ENCODE peak calls at places on chromosomes 7 and 10, in ten cellular contexts. V is left ventricle myocardium inferior, M is AG04449, S is tibial artery, N is astrocyte of the cerebellum, T is astrocyte of the spinal cord, R is uterus, L is psoas muscle, J is gastrocnemius medialis, X is endothelial cell of umbilical vein. C is an unnamed sample.

GRCh38 chr7:158472631-158473030 is 115.0 kb downstream of the PTPRN2 start:
- DNase-seq in T (no peak), S (no peak), V (no peak), L (no peak), J (no peak), M (no peak), N (no peak), X (no peak), R (no peak), C (no peak)

GRCh38 chr10:133160813-133161471 is 923 bp downstream of the KNDC1 start:
- DNase-seq in M (no peak), S (no peak), T (no peak), R (peak; percentile 12), N (no peak), L (no peak), X (no peak), V (no peak), J (no peak), C (no peak)

GRCh38 chr7:111750878-111751277 is 188.6 kb upstream of the IMMP2L start:
- DNase-seq in M (no peak), R (no peak), X (no peak), S (no peak), V (no peak), J (no peak), N (no peak), L (no peak), T (no peak), C (no peak)

GRCh38 chr7:55570218-55570873 is 2.0 kb downstream of the VOPP1 start:
- DNase-seq in R (no peak), M (no peak), V (no peak), T (no peak), X (peak; percentile 26), L (no peak), S (no peak), J (no peak), N (no peak), C (no peak)

GRCh38 chr10:7230956-7231355 is 179.9 kb downstream of the SFMBT2 start:
- DNase-seq in V (no peak), J (no peak), X (no peak), T (peak; percentile 6), M (no peak), R (no peak), L (no peak), N (peak; percentile 12), S (no peak), C (peak; percentile 63)

GRCh38 chr10:17744395-17744841 is 7.6 kb upstream of the TMEM236 start:
- DNase-seq in M (no peak), N (no peak), T (no peak), X (peak; percentile 57), L (no peak), J (no peak), V (no peak), R (no peak), S (no peak), C (no peak)

GRCh38 chr10:126651461-126651860 is 19.0 kb downstream of the C10orf90 start:
- DNase-seq in L (no peak), X (no peak), V (no peak), S (no peak), J (no peak), R (no peak), T (no peak), M (no peak), N (no peak), C (no peak)

GRCh38 chr10:34658934-34659333 is 156.2 kb downstream of the PARD3 start:
- DNase-seq in X (no peak), J (no peak), L (no peak), R (no peak), T (no peak), V (no peak), M (no peak), S (no peak), N (no peak), C (no peak)

GRCh38 chr10:80187465-80188409 is 17.6 kb downstream of the ANXA11 start:
- DNase-seq in J (no peak), M (no peak), S (no peak), T (no peak), L (no peak), X (no peak), V (no peak), N (no peak), R (no peak), C (peak; percentile 49)

GRCh38 chr10:66187096-66187733 is 738.6 kb upstream of the LRRTM3 start:
- DNase-seq in J (no peak), R (no peak), X (no peak), T (no peak), M (no peak), N (peak; percentile 8), S (no peak), L (no peak), V (no peak), C (no peak)

GRCh38 chr7:129144834-129145668 is 544 bp downstream of the TSPAN33 start:
- DNase-seq in V (no peak), T (no peak), L (no peak), R (no peak), M (no peak), N (no peak), X (no peak), S (no peak), J (no peak), C (no peak)

GRCh38 chr7:27576360-27576944 is 86.2 kb downstream of the HIBADH start:
- DNase-seq in T (peak; percentile 48), R (no peak), S (no peak), V (no peak), N (peak; percentile 23), J (no peak), X (peak; percentile 70), M (no peak), L (no peak), C (peak; percentile 67)

GRCh38 chr7:17523813-17524741 is 225.6 kb downstream of the AHR start:
- DNase-seq in S (no peak), V (no peak), R (no peak), N (peak; percentile 63), X (no peak), T (peak; percentile 87), L (no peak), M (no peak), J (peak; percentile 27), C (peak; percentile 82)

GRCh38 chr7:129202058-129202777 is 13.8 kb downstream of the SMO start:
- DNase-seq in R (no peak), N (no peak), L (no peak), T (no peak), J (no peak), X (no peak), S (no peak), V (no peak), M (no peak), C (no peak)

GRCh38 chr7:12765431-12766100 is 78.1 kb downstream of the ARL4A start:
- DNase-seq in R (no peak), V (no peak), T (no peak), N (no peak), J (no peak), M (no peak), S (no peak), X (no peak), L (no peak), C (no peak)
- H3K4me3 ChIP-seq in R (no peak overlapping the region), V (no peak overlapping the region), T (no peak overlapping the region), N (no peak overlapping the region), J (no peak overlapping the region), M (no peak overlapping the region), S (no peak overlapping the region), X (no peak overlapping the region), L (no peak overlapping the region), C (no peak overlapping the region)

GRCh38 chr10:47403401-47404318 is 19.6 kb upstream of the ZNF488 start:
- DNase-seq in V (no peak), M (no peak), X (no peak), L (no peak), S (peak; percentile 54), T (no peak), N (no peak), J (no peak), R (peak; percentile 8), C (peak; percentile 32)
- TF ChIP-seq CTCF in V (no peak), M (peak; percentile 11), X (no peak), L (no peak), S (no peak), T (peak; percentile 8), N (no peak), J (no peak), R (no peak), C (no peak)

DNA sequence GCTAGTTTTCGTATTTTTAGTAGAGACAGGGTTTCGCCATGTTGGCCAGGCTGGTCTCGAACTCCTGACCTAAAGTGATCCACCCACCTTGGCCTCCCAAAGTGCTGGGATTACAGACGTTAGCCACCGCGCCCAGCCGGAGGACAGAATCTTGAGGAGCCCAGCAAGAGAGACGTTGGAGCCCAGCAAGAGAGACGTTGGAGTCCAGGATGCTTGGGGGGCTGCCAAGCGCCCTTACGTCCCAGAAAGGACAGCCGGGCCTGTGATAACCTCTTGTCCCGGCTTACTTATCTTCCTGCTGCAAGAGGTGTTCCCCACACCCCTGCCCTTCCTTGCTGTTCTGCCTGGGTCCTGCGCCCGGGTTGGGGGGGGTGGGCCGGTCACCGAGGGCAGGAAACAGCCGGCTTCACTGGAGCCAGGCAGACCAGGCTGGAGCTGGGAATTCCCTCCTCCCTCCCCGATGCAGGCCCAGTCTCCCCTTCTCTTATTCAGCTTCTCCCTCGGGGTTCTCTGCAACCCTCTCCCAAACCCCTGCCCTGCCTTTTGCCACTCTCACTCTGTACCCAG is 1.9 kb upstream of the EPHB4 start:
- DNase-seq in V (peak; percentile 63), X (peak; percentile 98), L (peak; percentile 64), S (no peak), R (peak; percentile 44), J (no peak), M (no peak), T (no peak), N (no peak), C (no peak)
- H3K4me3 ChIP-seq in V (peak overlapping the region; percentile 72), X (no peak overlapping the region), L (peak overlapping the region; percentile 67), S (no peak overlapping the region), R (no peak overlapping the region), J (no peak overlapping the region), M (no peak overlapping the region), T (no peak overlapping the region), N (no peak overlapping the region), C (no peak overlapping the region)

DNA sequence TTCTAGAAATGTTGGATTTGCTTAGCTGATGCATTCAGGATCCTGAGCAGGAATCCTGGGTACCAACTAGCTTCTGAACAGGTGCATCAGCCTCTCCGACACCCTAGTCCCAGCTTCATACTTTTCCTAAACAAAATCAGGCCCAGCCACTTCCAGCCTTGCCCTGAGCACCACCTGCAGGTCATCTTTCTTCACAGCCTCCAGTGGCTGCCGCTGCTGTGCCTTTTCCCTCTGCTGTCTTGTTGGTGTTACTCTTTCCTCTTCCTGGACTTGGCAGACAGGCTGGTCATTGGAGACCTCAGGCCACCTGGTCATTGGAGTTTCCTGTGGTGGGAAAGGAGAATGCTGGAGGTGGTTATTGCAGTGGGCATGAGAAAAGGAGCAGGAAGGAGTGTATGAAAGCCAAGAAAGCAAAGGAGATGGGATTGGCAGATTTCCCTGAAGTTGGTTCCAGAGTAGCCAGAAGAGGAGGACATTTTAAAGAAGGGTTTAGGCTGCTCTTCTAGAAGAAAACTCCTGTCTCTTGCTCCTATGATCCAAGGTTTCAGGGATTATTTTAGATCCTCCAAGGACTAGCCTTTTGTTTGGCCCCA is 48.2 kb upstream of the NFKB2 start:
- DNase-seq in M (no peak), T (peak; percentile 65), L (peak; percentile 76), V (peak; percentile 20), N (no peak), J (peak; percentile 85), R (peak; percentile 27), X (peak; percentile 77), S (no peak), C (peak; percentile 51)
- TF ChIP-seq CTCF in M (peak; percentile 50), T (peak; percentile 77), L (peak; percentile 86), V (peak; percentile 75), N (peak; percentile 82), J (peak; percentile 86), R (peak; percentile 40), X (peak; percentile 62), S (peak; percentile 34), C (peak; percentile 66)